ENCODE peak calls at places on chromosomes 2 and 18, in six cellular contexts. One of them, this sample, is unnamed. For H3K4me1, the result is how much of the 10 kb centered on the place peaks cover.

GRCh38 chr2:9099341-9099751 is 95.9 kb upstream of the MBOAT2 start:
- DNase-seq in mesenchymal stem cell: peak
- DNase-seq in PC-3: peak
- DNase-seq in GM23338: no peak
- DNase-seq in GM23248: peak
- DNase-seq in A549: no peak
- DNase-seq in this sample: peak

GRCh38 chr2:61460168-61460567 is 10.7 kb downstream of the USP34 start:
- DNase-seq in PC-3: peak
- DNase-seq in GM23338: no peak
- DNase-seq in mesenchymal stem cell: peak
- DNase-seq in A549: no peak
- DNase-seq in GM23248: peak
- DNase-seq in this sample: peak

GRCh38 chr2:12819098-12819465 is 102.3 kb downstream of the TRIB2 start:
- DNase-seq in A549: no peak
- DNase-seq in GM23338: peak
- DNase-seq in GM23248: peak
- DNase-seq in mesenchymal stem cell: peak
- DNase-seq in PC-3: peak
- DNase-seq in this sample: peak

GRCh38 chr18:46427216-46427995 is 229.6 kb downstream of the LOXHD1 start:
- DNase-seq in mesenchymal stem cell: no peak
- DNase-seq in A549: no peak
- DNase-seq in PC-3: no peak
- DNase-seq in GM23248: no peak
- DNase-seq in GM23338: no peak
- DNase-seq in this sample: no peak

GRCh38 chr2:26346454-26347053 is at the start of gene ADGRF3:
- DNase-seq in GM23338: peak
- DNase-seq in A549: no peak
- DNase-seq in GM23248: peak
- DNase-seq in PC-3: peak
- DNase-seq in mesenchymal stem cell: peak
- DNase-seq in this sample: peak

GRCh38 chr2:122191331-122191730 is 435.9 kb downstream of the TSN start:
- DNase-seq in mesenchymal stem cell: peak
- DNase-seq in A549: peak
- DNase-seq in GM23248: peak
- DNase-seq in GM23338: peak
- DNase-seq in PC-3: peak
- DNase-seq in this sample: no peak

GRCh38 chr2:152584301-152584700 is 133.0 kb downstream of the PRPF40A start:
- DNase-seq in A549: no peak
- DNase-seq in PC-3: no peak
- DNase-seq in GM23248: no peak
- DNase-seq in mesenchymal stem cell: no peak
- DNase-seq in GM23338: no peak
- DNase-seq in this sample: peak

GRCh38 chr2:9256570-9257043 is 50.0 kb downstream of the ASAP2 start:
- DNase-seq in GM23248: peak
- DNase-seq in mesenchymal stem cell: no peak
- DNase-seq in PC-3: no peak
- DNase-seq in A549: no peak
- DNase-seq in GM23338: no peak
- DNase-seq in this sample: no peak

GRCh38 chr2:14220101-14220500 is 412.4 kb upstream of the LRATD1 start:
- DNase-seq in PC-3: peak
- DNase-seq in GM23248: no peak
- DNase-seq in A549: no peak
- DNase-seq in mesenchymal stem cell: peak
- DNase-seq in GM23338: no peak
- DNase-seq in this sample: peak

GRCh38 chr18:63528863-63529492 is 13.2 kb upstream of the SERPINB12 start:
- DNase-seq in GM23248: no peak
- DNase-seq in mesenchymal stem cell: no peak
- DNase-seq in A549: no peak
- DNase-seq in PC-3: no peak
- DNase-seq in GM23338: no peak
- DNase-seq in this sample: no peak

GRCh38 chr2:181750305-181750704 is 70.0 kb upstream of the NEUROD1 start:
- DNase-seq in GM23248: no peak
- DNase-seq in PC-3: no peak
- DNase-seq in GM23338: peak
- DNase-seq in A549: no peak
- DNase-seq in mesenchymal stem cell: no peak
- DNase-seq in this sample: no peak

GRCh38 chr18:79447703-79448367 is 52.1 kb downstream of the NFATC1 start:
- DNase-seq in A549: no peak
- DNase-seq in PC-3: peak
- DNase-seq in mesenchymal stem cell: peak
- DNase-seq in GM23338: no peak
- DNase-seq in GM23248: no peak
- DNase-seq in this sample: peak

GRCh38 chr2:47525167-47525566 is 122.2 kb downstream of the MSH2 start:
- DNase-seq in A549: no peak
- DNase-seq in GM23248: no peak
- DNase-seq in GM23338: no peak
- DNase-seq in mesenchymal stem cell: no peak
- DNase-seq in PC-3: no peak
- DNase-seq in this sample: no peak
- H3K4me1 ChIP-seq in A549: under half
- H3K4me1 ChIP-seq in GM23248: under half
- H3K4me1 ChIP-seq in GM23338: under half
- H3K4me1 ChIP-seq in mesenchymal stem cell: under half
- H3K4me1 ChIP-seq in PC-3: under half
- H3K4me1 ChIP-seq in this sample: under half

GRCh38 chr2:237505188-237505939 is 18.3 kb downstream of the MLPH start:
- DNase-seq in A549: no peak
- DNase-seq in PC-3: no peak
- DNase-seq in GM23248: no peak
- DNase-seq in mesenchymal stem cell: no peak
- DNase-seq in GM23338: no peak
- DNase-seq in this sample: no peak

GRCh38 chr2:237500681-237501424 is 13.8 kb downstream of the MLPH start:
- DNase-seq in mesenchymal stem cell: peak
- DNase-seq in GM23248: peak
- DNase-seq in A549: peak
- DNase-seq in GM23338: no peak
- DNase-seq in PC-3: peak
- DNase-seq in this sample: peak

GRCh38 chr2:237498341-237498740 is 11.3 kb downstream of the MLPH start:
- DNase-seq in PC-3: no peak
- DNase-seq in A549: no peak
- DNase-seq in mesenchymal stem cell: peak
- DNase-seq in GM23248: peak
- DNase-seq in GM23338: no peak
- DNase-seq in this sample: no peak

GRCh38 chr2:237497820-237498128 is 10.7 kb downstream of the MLPH start:
- DNase-seq in PC-3: no peak
- DNase-seq in GM23248: peak
- DNase-seq in A549: no peak
- DNase-seq in mesenchymal stem cell: peak
- DNase-seq in GM23338: no peak
- DNase-seq in this sample: no peak

GRCh38 chr2:237501892-237502513 is 15.0 kb downstream of the MLPH start:
- DNase-seq in mesenchymal stem cell: peak
- DNase-seq in A549: no peak
- DNase-seq in GM23338: no peak
- DNase-seq in PC-3: peak
- DNase-seq in GM23248: peak
- DNase-seq in this sample: peak
- H3K27ac ChIP-seq in mesenchymal stem cell: peak
- H3K27ac ChIP-seq in A549: peak
- H3K27ac ChIP-seq in GM23338: no peak
- H3K27ac ChIP-seq in PC-3: peak
- H3K27ac ChIP-seq in GM23248: peak
- H3K27ac ChIP-seq in this sample: peak

GRCh38 chr18:62282188-62282629 is 42.9 kb upstream of the TNFRSF11A start:
- DNase-seq in PC-3: peak
- DNase-seq in GM23248: peak
- DNase-seq in A549: no peak
- DNase-seq in GM23338: no peak
- DNase-seq in mesenchymal stem cell: no peak
- DNase-seq in this sample: peak
- H3K4me2 ChIP-seq in PC-3: peak
- H3K4me2 ChIP-seq in GM23248: peak
- H3K4me2 ChIP-seq in A549: no peak
- H3K4me2 ChIP-seq in GM23338: no peak
- H3K4me2 ChIP-seq in mesenchymal stem cell: no peak
- H3K4me2 ChIP-seq in this sample: peak

GRCh38 chr2:16817305-16818202 is 151.9 kb upstream of the CYRIA start:
- DNase-seq in A549: no peak
- DNase-seq in GM23248: no peak
- DNase-seq in GM23338: no peak
- DNase-seq in mesenchymal stem cell: no peak
- DNase-seq in PC-3: no peak
- DNase-seq in this sample: no peak

GRCh38 chr2:16821696-16822095 is 156.1 kb upstream of the CYRIA start:
- DNase-seq in GM23248: no peak
- DNase-seq in A549: no peak
- DNase-seq in mesenchymal stem cell: no peak
- DNase-seq in PC-3: no peak
- DNase-seq in GM23338: no peak
- DNase-seq in this sample: peak

GRCh38 chr2:16813593-16813992 is 148.0 kb upstream of the CYRIA start:
- DNase-seq in mesenchymal stem cell: no peak
- DNase-seq in PC-3: no peak
- DNase-seq in A549: no peak
- DNase-seq in GM23248: no peak
- DNase-seq in GM23338: no peak
- DNase-seq in this sample: no peak

GRCh38 chr2:16816522-16816921 is 150.9 kb upstream of the CYRIA start:
- DNase-seq in GM23248: no peak
- DNase-seq in PC-3: no peak
- DNase-seq in A549: no peak
- DNase-seq in mesenchymal stem cell: no peak
- DNase-seq in GM23338: no peak
- DNase-seq in this sample: no peak

DNA sequence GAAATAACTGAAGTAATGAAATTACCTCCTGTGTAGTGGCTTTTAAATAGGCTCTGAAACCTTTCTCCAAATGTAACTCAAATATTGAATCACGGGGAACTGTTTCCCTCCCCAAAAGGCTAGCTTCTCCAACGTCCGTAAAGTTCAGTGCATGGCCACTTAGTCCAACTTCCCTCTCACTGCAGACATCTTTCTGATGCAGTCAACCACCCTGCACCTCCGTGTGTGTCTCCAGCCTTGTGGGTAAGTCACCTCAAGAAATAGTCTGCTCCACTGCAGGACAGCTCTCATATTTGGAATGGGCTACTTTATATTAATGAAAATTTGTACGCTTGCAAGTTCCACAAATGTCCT is 152.5 kb upstream of the CYRIA start:
- DNase-seq in mesenchymal stem cell: no peak
- DNase-seq in GM23248: no peak
- DNase-seq in PC-3: no peak
- DNase-seq in GM23338: no peak
- DNase-seq in A549: no peak
- DNase-seq in this sample: no peak
- H3K4me1 ChIP-seq in mesenchymal stem cell: under half
- H3K4me1 ChIP-seq in GM23248: under half
- H3K4me1 ChIP-seq in PC-3: under half
- H3K4me1 ChIP-seq in GM23338: under half
- H3K4me1 ChIP-seq in A549: under half
- H3K4me1 ChIP-seq in this sample: under half

DNA sequence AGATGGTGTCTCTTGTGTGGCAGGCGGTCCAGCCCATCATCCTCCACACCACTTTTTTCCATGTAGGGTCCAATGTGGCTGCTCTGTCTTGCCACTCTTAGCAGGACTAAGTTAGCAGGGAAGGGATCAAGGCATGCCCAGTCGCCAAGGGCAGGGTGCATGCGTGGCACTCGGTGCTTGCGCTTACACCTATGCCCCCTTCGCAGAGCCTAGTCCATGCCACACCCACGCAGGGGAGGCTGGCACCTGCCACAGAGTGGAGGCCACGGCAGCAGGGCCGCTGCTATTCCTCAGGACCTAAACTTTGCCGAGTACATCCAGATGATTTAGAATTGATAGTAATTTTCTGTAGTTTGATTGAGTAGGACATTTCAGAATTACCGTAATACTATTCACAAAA is 59.5 kb downstream of the RALBP1 start:
- DNase-seq in A549: no peak
- DNase-seq in mesenchymal stem cell: no peak
- DNase-seq in GM23338: no peak
- DNase-seq in PC-3: no peak
- DNase-seq in GM23248: no peak
- DNase-seq in this sample: no peak
- H3K27ac ChIP-seq in A549: no peak
- H3K27ac ChIP-seq in mesenchymal stem cell: no peak
- H3K27ac ChIP-seq in GM23338: no peak
- H3K27ac ChIP-seq in PC-3: no peak
- H3K27ac ChIP-seq in GM23248: peak
- H3K27ac ChIP-seq in this sample: no peak

GRCh38 chr2:45028276-45028675 is 19.0 kb upstream of the SIX2 start:
- DNase-seq in A549: no peak
- DNase-seq in mesenchymal stem cell: no peak
- DNase-seq in PC-3: peak
- DNase-seq in GM23248: peak
- DNase-seq in GM23338: no peak
- DNase-seq in this sample: peak
- H3K4me2 ChIP-seq in A549: no peak
- H3K4me2 ChIP-seq in mesenchymal stem cell: no peak
- H3K4me2 ChIP-seq in PC-3: no peak
- H3K4me2 ChIP-seq in GM23248: no peak
- H3K4me2 ChIP-seq in GM23338: no peak
- H3K4me2 ChIP-seq in this sample: no peak

This sample was measured in astrocyte.